ENCODE peak calls at places on chromosomes 5 and 9, in four cellular contexts. One of them, this sample, is unnamed.

GRCh38 chr5:2253063-2253653 is 370.4 kb upstream of the IRX4 start:
- DNase-seq in K562: no peak
- DNase-seq in dermis microvascular lymphatic vessel endothelial cell: no peak
- DNase-seq in psoas muscle: no peak
- DNase-seq in this sample: no peak

GRCh38 chr5:75059887-75060286 is 7.5 kb upstream of the GCNT4 start:
- DNase-seq in K562: no peak
- DNase-seq in psoas muscle: no peak
- DNase-seq in dermis microvascular lymphatic vessel endothelial cell: no peak
- DNase-seq in this sample: no peak

GRCh38 chr5:77425998-77426659 is 66.0 kb downstream of the WDR41 start:
- DNase-seq in K562: no peak
- DNase-seq in psoas muscle: no peak
- DNase-seq in dermis microvascular lymphatic vessel endothelial cell: no peak
- DNase-seq in this sample: no peak

GRCh38 chr5:35884125-35884788 is 27.6 kb downstream of the IL7R start:
- DNase-seq in K562: no peak
- DNase-seq in dermis microvascular lymphatic vessel endothelial cell: peak
- DNase-seq in psoas muscle: no peak
- DNase-seq in this sample: peak

GRCh38 chr9:98501776-98502175 is 207.0 kb downstream of the GABBR2 start:
- DNase-seq in K562: no peak
- DNase-seq in psoas muscle: no peak
- DNase-seq in dermis microvascular lymphatic vessel endothelial cell: no peak
- DNase-seq in this sample: no peak

GRCh38 chr9:126317513-126317912 is 9.1 kb upstream of the MVB12B start:
- DNase-seq in psoas muscle: peak
- DNase-seq in K562: no peak
- DNase-seq in dermis microvascular lymphatic vessel endothelial cell: peak
- DNase-seq in this sample: no peak

GRCh38 chr9:102072061-102072764 is 333.8 kb upstream of the GRIN3A start:
- DNase-seq in K562: no peak
- DNase-seq in dermis microvascular lymphatic vessel endothelial cell: no peak
- DNase-seq in psoas muscle: no peak
- DNase-seq in this sample: no peak

GRCh38 chr5:54159153-54159836 is 151.1 kb downstream of the ARL15 start:
- DNase-seq in dermis microvascular lymphatic vessel endothelial cell: no peak
- DNase-seq in psoas muscle: no peak
- DNase-seq in K562: peak
- DNase-seq in this sample: no peak

GRCh38 chr5:98605010-98605425 is 168.4 kb upstream of the RGMB start:
- DNase-seq in dermis microvascular lymphatic vessel endothelial cell: peak
- DNase-seq in psoas muscle: no peak
- DNase-seq in K562: no peak
- DNase-seq in this sample: no peak

GRCh38 chr5:40909723-40910122 is 426 bp downstream of the C7 start:
- DNase-seq in psoas muscle: no peak
- DNase-seq in dermis microvascular lymphatic vessel endothelial cell: no peak
- DNase-seq in K562: no peak
- DNase-seq in this sample: no peak

GRCh38 chr9:16058131-16058549 is 505.3 kb downstream of the CCDC171 start:
- DNase-seq in dermis microvascular lymphatic vessel endothelial cell: no peak
- DNase-seq in K562: no peak
- DNase-seq in psoas muscle: no peak
- DNase-seq in this sample: peak

GRCh38 chr5:76819851-76820280 is 1.0 kb downstream of the F2RL1 start:
- DNase-seq in dermis microvascular lymphatic vessel endothelial cell: peak
- DNase-seq in psoas muscle: no peak
- DNase-seq in K562: no peak
- DNase-seq in this sample: no peak

GRCh38 chr5:62732677-62733121 is 154.1 kb downstream of the LRRC70 start:
- DNase-seq in psoas muscle: no peak
- DNase-seq in dermis microvascular lymphatic vessel endothelial cell: no peak
- DNase-seq in K562: no peak
- DNase-seq in this sample: peak

GRCh38 chr9:79362100-79363081 is 209.4 kb upstream of the TLE4 start:
- DNase-seq in K562: no peak
- DNase-seq in dermis microvascular lymphatic vessel endothelial cell: no peak
- DNase-seq in psoas muscle: no peak
- DNase-seq in this sample: no peak

This sample was measured in cardiac muscle cell.